ENCODE peak calls at places on chromosomes 6 and 20, in eight cellular contexts. X is IMR-90, B is PC-9, D is GM23338, P is endothelial cell of umbilical vein, W is cardiac fibroblast, G is PC-3, I is right atrium auricular region. M is an unnamed sample.
A peak's percentile ranks its signal among the peaks of the same experiment; 100 is the strongest.

GRCh38 chr6:169959129-169960002 is 207.9 kb downstream of the ERMARD start:
- DNase-seq in X (no peak), B (no peak), D (peak; percentile 32), P (peak; percentile 26), W (no peak), G (no peak), I (peak; percentile 58), M (no peak)

GRCh38 chr20:45283529-45284065 is 23.0 kb upstream of the RBPJL start:
- DNase-seq in X (no peak), B (no peak), D (no peak), P (no peak), W (no peak), G (peak; percentile 84), I (no peak), M (no peak)

GRCh38 chr6:27865952-27866369 is 46.2 kb downstream of the OR2B2 start:
- DNase-seq in X (no peak), B (no peak), D (peak; percentile 67), P (no peak), W (no peak), G (peak; percentile 23), I (no peak), M (no peak)

GRCh38 chr6:498795-499231 is 107.3 kb downstream of the IRF4 start:
- DNase-seq in X (peak; percentile 4), B (no peak), D (no peak), P (no peak), W (no peak), G (no peak), I (no peak), M (no peak)

GRCh38 chr20:40945754-40946451 is 82.7 kb upstream of the TOP1 start:
- DNase-seq in X (peak; percentile 52), B (peak; percentile 18), D (peak; percentile 86), P (peak; percentile 56), W (peak; percentile 55), G (peak; percentile 68), I (no peak), M (peak; percentile 43)

GRCh38 chr6:43708857-43709653 is 21.5 kb upstream of the MRPS18A start:
- DNase-seq in X (peak; percentile 82), B (no peak), D (no peak), P (peak; percentile 56), W (peak; percentile 88), G (no peak), I (no peak), M (peak; percentile 81)

GRCh38 chr6:142746524-142746923 is 198.5 kb downstream of the HIVEP2 start:
- DNase-seq in X (peak; percentile 27), B (no peak), D (peak; percentile 87), P (peak; percentile 55), W (peak; percentile 30), G (peak; percentile 12), I (no peak), M (no peak)

GRCh38 chr6:8439601-8440268 is 4.4 kb upstream of the SLC35B3 start:
- DNase-seq in X (no peak), B (no peak), D (no peak), P (no peak), W (no peak), G (no peak), I (no peak), M (no peak)

GRCh38 chr6:32627831-32628230 is 9.4 kb upstream of the HLA-DQA1 start:
- DNase-seq in X (peak; percentile 43), B (peak; percentile 7), D (no peak), P (no peak), W (peak; percentile 38), G (peak; percentile 23), I (no peak), M (peak; percentile 6)

GRCh38 chr20:37907677-37908397 is 4.9 kb downstream of the VSTM2L start:
- DNase-seq in X (peak; percentile 42), B (peak; percentile 91), D (peak; percentile 55), P (peak; percentile 37), W (peak; percentile 81), G (peak; percentile 93), I (no peak), M (peak; percentile 85)

GRCh38 chr20:44004306-44004915 is 89.8 kb downstream of the TOX2 start:
- DNase-seq in X (no peak), B (no peak), D (no peak), P (no peak), W (no peak), G (no peak), I (no peak), M (no peak)

GRCh38 chr6:154292855-154293519 is 63.6 kb downstream of the IPCEF1 start:
- DNase-seq in X (peak; percentile 92), B (peak; percentile 7), D (peak; percentile 2), P (peak; percentile 85), W (peak; percentile 82), G (peak; percentile 88), I (no peak), M (peak; percentile 50)

GRCh38 chr6:161748535-161749386 is 474.9 kb upstream of the AGPAT4 start:
- DNase-seq in X (no peak), B (peak; percentile 3), D (peak; percentile 96), P (peak; percentile 5), W (peak; percentile 19), G (peak; percentile 47), I (no peak), M (no peak)

GRCh38 chr6:22737331-22737730 is 168.0 kb downstream of the HDGFL1 start:
- DNase-seq in X (peak; percentile 53), B (peak; percentile 3), D (peak; percentile 86), P (peak; percentile 52), W (peak; percentile 68), G (peak; percentile 56), I (peak; percentile 59), M (peak; percentile 25)

GRCh38 chr6:53795702-53796450 is 1.1 kb downstream of the LRRC1 start:
- DNase-seq in X (peak; percentile 28), B (peak; percentile 48), D (peak; percentile 56), P (peak; percentile 49), W (peak; percentile 9), G (peak; percentile 43), I (no peak), M (no peak)

GRCh38 chr6:168322966-168323365 is 3.4 kb upstream of the DACT2 start:
- DNase-seq in X (no peak), B (no peak), D (no peak), P (no peak), W (no peak), G (no peak), I (no peak), M (no peak)

GRCh38 chr6:36769676-36770499 is 69.4 kb downstream of the CPNE5 start:
- DNase-seq in X (peak; percentile 51), B (no peak), D (no peak), P (peak; percentile 37), W (peak; percentile 69), G (peak; percentile 72), I (no peak), M (peak; percentile 75)

GRCh38 chr20:64065973-64066341 is 3.0 kb downstream of the TCEA2 start:
- DNase-seq in X (peak; percentile 78), B (peak; percentile 92), D (peak; percentile 70), P (no peak), W (peak; percentile 80), G (peak; percentile 82), I (no peak), M (peak; percentile 87)

GRCh38 chr20:25039697-25040437 is 18.1 kb downstream of the ACSS1 start:
- DNase-seq in X (peak; percentile 44), B (peak; percentile 71), D (no peak), P (peak; percentile 67), W (peak; percentile 76), G (peak; percentile 79), I (peak; percentile 91), M (peak; percentile 95)

GRCh38 chr6:19812512-19813119 is 24.6 kb upstream of the ID4 start:
- DNase-seq in X (peak; percentile 61), B (no peak), D (peak; percentile 66), P (peak; percentile 17), W (peak; percentile 70), G (peak; percentile 60), I (no peak), M (peak; percentile 72)

GRCh38 chr6:10411915-10412164 is 3.0 kb downstream of the TFAP2A start:
- DNase-seq in X (no peak), B (no peak), D (no peak), P (peak; percentile 64), W (no peak), G (no peak), I (no peak), M (no peak)

GRCh38 chr20:17843246-17844132 is 125.1 kb downstream of the SNX5 start:
- DNase-seq in X (peak; percentile 97), B (peak; percentile 78), D (no peak), P (peak; percentile 66), W (peak; percentile 98), G (peak; percentile 94), I (peak; percentile 75), M (peak; percentile 93)
- H3K4me3 ChIP-seq in X (no peak overlapping the region), B (no peak overlapping the region), D (no peak overlapping the region), P (no peak overlapping the region), W (no peak overlapping the region), G (peak overlapping the region; percentile 32), I (no peak overlapping the region), M (no peak overlapping the region)

DNA sequence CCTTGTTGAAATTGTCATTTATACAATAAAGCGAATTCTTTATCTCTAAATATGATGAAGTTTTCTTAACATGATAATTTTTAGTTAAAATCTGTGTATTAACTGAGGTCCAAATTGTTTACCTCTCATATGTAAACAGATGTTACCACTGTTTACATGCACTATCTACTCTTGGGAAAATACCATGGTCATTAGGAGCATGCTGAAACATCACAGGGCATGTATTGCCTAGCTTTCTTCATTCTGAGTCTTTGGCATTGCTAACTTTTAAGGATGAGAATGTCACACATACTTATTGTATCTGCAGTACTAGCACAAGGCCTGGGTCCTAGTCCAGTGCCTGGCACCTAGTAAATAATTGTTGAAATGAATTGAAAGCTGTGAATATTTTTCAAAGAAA is 20.6 kb downstream of the SMPDL3A start:
- DNase-seq in X (no peak), B (no peak), D (no peak), P (no peak), W (no peak), G (no peak), I (no peak), M (no peak)
- TF ChIP-seq CTCF in X (no peak), B (no peak), D (no peak), P (no peak), W (no peak), G (no peak), I (no peak), M (no peak)

DNA sequence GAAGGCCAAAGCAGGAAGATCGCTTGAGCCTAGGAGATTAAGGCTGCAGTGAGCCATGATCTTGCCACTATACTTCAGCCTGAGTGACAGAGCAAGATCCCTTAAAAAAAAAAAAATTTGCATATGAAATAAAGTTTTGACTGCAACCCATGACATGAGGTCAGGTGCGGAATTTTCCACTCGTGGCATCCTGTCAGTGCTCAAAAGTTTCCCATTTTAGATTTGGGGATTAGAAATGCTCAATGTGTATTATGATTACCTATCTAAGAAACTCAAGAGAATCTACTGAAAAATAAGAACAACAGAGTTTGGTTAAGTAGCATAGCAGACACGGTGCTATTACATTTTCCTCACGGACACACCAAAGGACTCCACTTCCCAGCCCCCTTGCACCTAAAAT is 11.7 kb downstream of the SLC23A2 start:
- DNase-seq in X (no peak), B (no peak), D (no peak), P (no peak), W (no peak), G (no peak), I (no peak), M (no peak)
- H3K4me3 ChIP-seq in X (no peak overlapping the region), B (no peak overlapping the region), D (no peak overlapping the region), P (no peak overlapping the region), W (no peak overlapping the region), G (no peak overlapping the region), I (no peak overlapping the region), M (no peak overlapping the region)

DNA sequence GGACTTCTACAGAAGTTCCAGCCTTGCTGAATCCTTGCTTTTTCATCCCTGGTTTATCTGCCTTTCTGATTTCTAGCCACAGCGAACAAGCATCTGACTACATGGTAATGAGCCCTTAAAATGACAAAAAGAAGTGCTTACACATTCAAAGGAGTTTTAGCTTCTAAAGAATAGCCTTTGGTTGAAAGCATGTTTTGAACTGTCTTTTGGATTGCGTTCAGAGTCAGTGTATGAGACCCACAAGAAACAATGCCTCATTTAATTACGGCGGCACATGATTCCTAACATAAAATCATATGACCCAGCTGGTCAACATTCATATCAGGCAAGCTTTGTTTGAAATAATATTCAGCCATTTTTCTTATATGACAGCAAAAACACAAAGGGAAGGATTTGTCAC is 784.2 kb downstream of the KIF16B start:
- DNase-seq in X (no peak), B (no peak), D (peak; percentile 59), P (peak; percentile 5), W (no peak), G (no peak), I (no peak), M (no peak)
- TF ChIP-seq CTCF in X (no peak), B (no peak), D (no peak), P (no peak), W (no peak), G (no peak), I (no peak), M (no peak)